ENCODE peak calls at places on chromosomes 3 and 15, in five cellular contexts. D, I, M, B and H are unnamed samples.

GRCh38 chr15:87645723-87646122 is 610.8 kb downstream of the NTRK3 start:
- DNase-seq in D (no peak), I (no peak), M (no peak), B (no peak), H (no peak)

GRCh38 chr3:126347543-126348161 is 9.6 kb downstream of the KLF15 start:
- DNase-seq in D (no peak), I (peak), M (peak), B (no peak), H (no peak)

GRCh38 chr15:73994912-73995622 is 551 bp downstream of the PML start:
- DNase-seq in D (peak), I (no peak), M (no peak), B (peak), H (peak)

GRCh38 chr3:11791339-11792200 is 55.1 kb downstream of the TAMM41 start:
- DNase-seq in D (no peak), I (no peak), M (no peak), B (no peak), H (no peak)

GRCh38 chr3:29447946-29448632 is 167.2 kb downstream of the RBMS3 start:
- DNase-seq in D (no peak), I (no peak), M (no peak), B (no peak), H (no peak)

GRCh38 chr3:152026033-152026556 is 152.7 kb downstream of the SUCNR1 start:
- DNase-seq in D (peak), I (no peak), M (no peak), B (no peak), H (no peak)

GRCh38 chr3:15331606-15332404 is 581 bp downstream of the SH3BP5 start:
- DNase-seq in D (peak), I (peak), M (peak), B (peak), H (peak)

GRCh38 chr3:75192065-75192658 is 472.0 kb upstream of the FRG2C start:
- DNase-seq in D (peak), I (peak), M (no peak), B (peak), H (peak)

GRCh38 chr3:194395201-194395600 is 3.9 kb downstream of the GP5 start:
- DNase-seq in D (peak), I (no peak), M (no peak), B (no peak), H (no peak)

GRCh38 chr3:14405886-14406238 is 3.5 kb downstream of the SLC6A6 start:
- DNase-seq in D (no peak), I (no peak), M (no peak), B (peak), H (no peak)

GRCh38 chr15:68586274-68586961 is 7.6 kb downstream of the CORO2B start:
- DNase-seq in D (peak), I (no peak), M (peak), B (no peak), H (no peak)

GRCh38 chr15:83012038-83012490 is 625 bp upstream of the C15orf40 start:
- DNase-seq in D (no peak), I (no peak), M (no peak), B (no peak), H (no peak)

GRCh38 chr15:89775815-89776214 is 317 bp upstream of the MESP2 start:
- DNase-seq in D (no peak), I (no peak), M (no peak), B (no peak), H (no peak)
- H3K27ac ChIP-seq in D (no peak), I (no peak), M (peak), B (no peak), H (no peak)

GRCh38 chr3:164679245-164679644 is 399.1 kb downstream of the SI start:
- DNase-seq in D (no peak), I (peak), M (no peak), B (no peak), H (no peak)

GRCh38 chr3:164673738-164674137 is 404.6 kb downstream of the SI start:
- DNase-seq in D (no peak), I (no peak), M (no peak), B (no peak), H (no peak)

GRCh38 chr3:164677317-164677716 is 401.0 kb downstream of the SI start:
- DNase-seq in D (no peak), I (no peak), M (no peak), B (no peak), H (no peak)
- H3K27ac ChIP-seq in D (no peak), I (no peak), M (no peak), B (no peak), H (no peak)

DNA sequence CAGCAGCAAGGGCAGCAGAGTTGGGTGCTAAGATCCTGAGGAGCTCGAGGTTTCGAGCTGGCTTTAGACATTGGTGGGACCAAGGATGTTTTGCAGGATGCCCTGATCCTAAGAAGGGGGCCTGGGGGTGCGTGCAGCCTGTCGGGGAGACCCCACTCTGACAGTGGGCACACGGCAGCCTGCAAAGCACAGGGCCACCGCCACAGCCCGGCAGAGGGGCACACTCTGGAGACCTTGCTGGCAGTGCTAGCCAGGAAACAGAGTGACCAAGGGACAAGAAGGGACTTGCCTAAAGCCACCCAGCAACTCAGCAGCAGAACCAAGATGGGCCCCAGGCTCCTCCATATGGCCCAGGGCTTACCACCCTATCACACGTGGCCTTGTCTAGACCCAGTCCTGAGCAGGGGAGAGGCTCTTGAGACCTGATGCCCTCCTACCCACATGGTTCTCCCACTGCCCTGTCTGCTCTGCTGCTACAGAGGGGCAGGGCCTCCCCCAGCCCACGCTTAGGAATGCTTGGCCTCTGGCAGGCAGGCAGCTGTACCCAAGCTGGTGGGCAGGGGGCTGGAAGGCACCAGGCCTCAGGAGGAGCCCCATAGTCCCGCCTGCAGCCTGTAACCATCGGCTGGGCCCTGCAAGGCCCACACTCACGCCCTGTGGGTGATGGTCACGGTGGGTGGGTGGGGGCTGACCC is 18.8 kb downstream of the SEC61A1 start:
- DNase-seq in D (no peak), I (no peak), M (no peak), B (no peak), H (no peak)
- H3K27ac ChIP-seq in D (peak), I (no peak), M (no peak), B (no peak), H (no peak)

GRCh38 chr15:51312754-51313390 is 25.5 kb downstream of the CYP19A1 start:
- DNase-seq in D (no peak), I (no peak), M (no peak), B (no peak), H (no peak)

GRCh38 chr15:51312132-51312531 is 26.3 kb downstream of the CYP19A1 start:
- DNase-seq in D (peak), I (no peak), M (no peak), B (no peak), H (no peak)

GRCh38 chr15:51315726-51316125 is 22.7 kb downstream of the CYP19A1 start:
- DNase-seq in D (no peak), I (no peak), M (peak), B (no peak), H (no peak)

GRCh38 chr15:51313644-51314280 is 24.6 kb downstream of the CYP19A1 start:
- DNase-seq in D (no peak), I (no peak), M (no peak), B (no peak), H (no peak)

DNA sequence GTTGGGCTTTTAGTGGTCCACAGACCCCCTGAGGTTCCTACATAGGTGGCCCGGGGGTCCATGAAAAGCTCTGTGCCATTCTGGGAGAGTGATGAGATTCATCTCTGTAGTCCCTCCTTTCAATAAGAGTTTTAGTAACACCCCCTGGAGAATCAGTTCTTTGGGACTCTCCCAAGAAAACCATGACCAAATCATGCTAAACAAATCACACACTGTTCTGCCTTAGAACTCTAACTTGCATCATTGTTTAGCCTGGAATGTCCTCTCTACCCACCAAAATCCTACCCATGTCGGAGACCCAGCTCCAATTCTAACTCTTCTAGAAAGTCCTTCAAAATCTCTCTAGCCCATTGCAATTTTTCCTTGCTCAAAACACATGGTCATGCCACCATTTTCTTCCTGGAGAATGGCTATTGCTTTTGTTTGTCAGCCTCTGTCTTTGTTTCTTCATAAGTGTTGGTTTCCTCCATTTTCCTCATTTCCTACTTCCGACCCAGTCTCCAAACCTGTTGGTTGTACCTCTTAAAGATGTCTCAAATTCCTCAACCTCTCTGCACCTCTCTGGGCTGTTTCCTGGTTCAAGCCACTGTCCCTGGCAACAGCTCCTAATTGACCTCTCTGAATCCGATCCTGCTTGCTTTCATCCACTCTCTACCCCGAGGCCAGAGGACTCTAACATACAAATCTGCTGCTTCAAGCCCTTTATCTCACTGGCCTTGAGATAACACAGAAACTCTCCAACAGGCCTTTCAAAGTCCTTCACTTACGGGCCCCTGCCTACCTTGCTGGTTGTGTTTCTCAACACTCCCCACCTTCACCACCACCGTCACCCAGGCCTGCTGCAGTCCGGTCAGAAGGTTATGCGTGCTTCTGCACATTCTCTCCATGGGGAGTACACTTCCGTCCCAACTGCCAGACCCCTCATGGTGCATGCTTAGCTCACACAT is 23.7 kb downstream of the CYP19A1 start:
- DNase-seq in D (no peak), I (no peak), M (peak), B (no peak), H (no peak)
- H3K27ac ChIP-seq in D (no peak), I (no peak), M (no peak), B (no peak), H (no peak)

DNA sequence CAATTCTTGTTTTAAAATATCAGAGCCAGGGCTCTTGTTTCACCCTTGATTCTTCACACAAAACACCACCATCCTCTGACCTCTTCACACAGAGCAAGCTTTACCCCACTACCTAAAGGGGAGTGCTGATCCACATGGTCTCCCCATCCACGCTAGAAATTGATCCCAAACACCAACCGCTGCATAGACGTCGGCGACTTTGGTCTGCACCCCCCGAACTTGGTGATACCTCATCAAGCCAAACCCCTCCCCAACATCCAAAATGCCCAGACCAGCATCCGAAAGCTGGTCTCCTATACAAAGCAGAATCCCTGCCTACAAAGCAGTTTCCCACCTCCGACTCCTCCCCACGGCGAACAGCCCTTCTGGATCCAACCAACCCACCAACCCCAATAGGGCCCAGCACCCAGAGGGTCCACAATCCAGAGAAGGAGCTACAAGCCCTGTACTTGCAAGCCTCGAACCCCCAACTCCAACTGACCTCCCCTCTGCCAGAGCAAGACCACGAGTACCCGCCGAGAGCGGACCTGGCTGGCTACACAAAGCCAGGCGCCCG is 25.8 kb upstream of the MTHFS start:
- DNase-seq in D (no peak), I (no peak), M (no peak), B (no peak), H (no peak)
- H3K27ac ChIP-seq in D (peak), I (peak), M (peak), B (peak), H (peak)

DNA sequence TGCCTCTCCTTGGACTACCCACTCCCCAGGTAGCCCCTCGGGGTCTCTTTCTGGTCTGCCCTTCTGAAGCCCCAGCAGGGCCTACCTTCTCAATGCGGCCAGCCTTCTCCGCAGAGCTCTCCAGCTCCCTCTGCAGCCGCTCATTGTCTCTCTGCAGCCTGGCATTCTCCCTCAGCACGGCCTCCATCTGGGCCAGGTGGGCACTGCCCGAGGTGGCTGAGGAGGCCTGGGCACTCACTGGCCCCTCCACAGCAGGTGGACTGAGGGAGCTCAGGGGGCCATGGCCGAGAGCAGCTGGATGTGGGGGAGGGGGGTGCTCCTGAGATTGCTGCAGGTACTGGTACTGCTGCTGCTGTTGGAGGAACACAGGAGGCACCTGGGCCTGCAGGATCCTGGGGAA is 6.8 kb downstream of the AMOTL2 start:
- DNase-seq in D (no peak), I (no peak), M (peak), B (no peak), H (no peak)
- H3K27ac ChIP-seq in D (peak), I (no peak), M (peak), B (peak), H (peak)